ENCODE peak calls at places on chromosomes 7 and 10, in seven cellular contexts. L, Z, V, X, K, U and O are unnamed samples.

GRCh38 chr7:2482725-2483451 is 6.7 kb upstream of the GRIFIN start:
- DNase-seq in K (no peak), L (no peak), U (no peak), Z (no peak), V (no peak), X (no peak), O (no peak)

GRCh38 chr10:83647519-83647918 is 491.8 kb upstream of the GHITM start:
- DNase-seq in U (no peak), Z (no peak), L (no peak), X (no peak), K (no peak), V (no peak), O (no peak)

GRCh38 chr7:112763996-112764395 is 26.2 kb downstream of the TMEM168 start:
- DNase-seq in Z (no peak), K (no peak), U (no peak), L (no peak), X (no peak), V (no peak), O (no peak)

GRCh38 chr10:124383496-124383895 is 35.2 kb downstream of the OAT start:
- DNase-seq in X (no peak), U (no peak), Z (no peak), K (no peak), L (no peak), V (no peak), O (no peak)

GRCh38 chr7:157714166-157715070 is 377.6 kb downstream of the DNAJB6 start:
- DNase-seq in V (no peak), X (no peak), L (no peak), K (no peak), U (no peak), Z (no peak), O (no peak)

GRCh38 chr10:15642095-15642494 is 77.6 kb downstream of the ITGA8 start:
- DNase-seq in K (no peak), Z (no peak), V (no peak), X (no peak), U (no peak), L (no peak), O (no peak)

GRCh38 chr7:88092676-88092999 is 127.2 kb downstream of the SRI start:
- DNase-seq in U (no peak), K (no peak), Z (no peak), V (no peak), X (no peak), L (no peak), O (no peak)

GRCh38 chr10:96814264-96814663 is 17.8 kb upstream of the LCOR start:
- DNase-seq in X (no peak), U (no peak), Z (peak), V (peak), K (no peak), L (no peak), O (no peak)

GRCh38 chr10:77452952-77453564 is 184.6 kb downstream of the KCNMA1 start:
- DNase-seq in Z (no peak), L (no peak), V (no peak), K (no peak), X (no peak), U (no peak), O (no peak)

GRCh38 chr10:77456414-77456813 is 181.2 kb downstream of the KCNMA1 start:
- DNase-seq in V (no peak), Z (no peak), U (no peak), K (no peak), X (peak), L (no peak), O (no peak)

GRCh38 chr10:77458986-77459590 is 178.5 kb downstream of the KCNMA1 start:
- DNase-seq in K (no peak), X (no peak), U (no peak), L (no peak), Z (no peak), V (no peak), O (no peak)

GRCh38 chr10:77457266-77457665 is 180.3 kb downstream of the KCNMA1 start:
- DNase-seq in L (no peak), Z (no peak), V (no peak), X (no peak), U (no peak), K (no peak), O (no peak)

GRCh38 chr10:77455538-77455937 is 182.1 kb downstream of the KCNMA1 start:
- DNase-seq in Z (no peak), V (no peak), X (no peak), U (no peak), L (no peak), K (no peak), O (no peak)
- TF ChIP-seq JUND in Z (no peak), V (no peak), X (no peak), U (no peak), L (no peak), K (no peak), O (no peak)

DNA sequence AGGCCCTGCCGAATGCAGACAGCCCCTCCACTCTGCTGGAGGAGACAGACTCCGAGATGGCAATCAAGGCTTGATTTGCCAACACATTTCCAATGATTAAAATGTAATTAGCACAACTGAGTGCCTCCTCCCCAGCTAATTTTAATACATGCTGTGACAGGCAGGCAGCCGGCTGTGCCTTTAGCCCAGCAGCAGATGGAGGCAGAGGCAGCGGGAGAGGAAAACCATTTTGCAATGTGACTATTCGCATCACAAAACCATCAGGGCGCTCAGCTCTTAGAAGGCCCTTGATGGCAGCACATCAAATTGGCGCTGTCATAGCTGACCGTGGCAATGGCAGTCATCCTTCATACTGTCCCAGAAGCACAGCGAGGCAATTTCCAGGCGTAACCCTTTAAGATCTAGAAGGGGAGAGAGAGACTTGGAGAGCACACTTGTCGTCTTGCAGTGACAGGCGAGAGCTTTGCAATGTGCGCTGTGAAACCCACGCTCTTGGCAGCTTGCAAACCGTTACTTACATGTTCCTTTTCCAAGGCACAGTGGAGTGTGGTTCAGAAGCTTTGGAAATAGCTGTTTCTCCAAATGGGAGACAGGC is 714.8 kb upstream of the GALNT17 start:
- DNase-seq in K (no peak), Z (no peak), X (peak), L (no peak), V (no peak), U (no peak), O (no peak)
- TF ChIP-seq JUND in K (no peak), Z (no peak), X (no peak), L (no peak), V (no peak), U (no peak), O (no peak)

GRCh38 chr10:120184547-120185337 is 272.3 kb upstream of the PLPP4 start:
- DNase-seq in K (no peak), U (no peak), L (no peak), V (no peak), Z (no peak), X (no peak), O (no peak)
- TF ChIP-seq JUND in K (no peak), U (no peak), L (no peak), V (no peak), Z (no peak), X (no peak), O (no peak)

DNA sequence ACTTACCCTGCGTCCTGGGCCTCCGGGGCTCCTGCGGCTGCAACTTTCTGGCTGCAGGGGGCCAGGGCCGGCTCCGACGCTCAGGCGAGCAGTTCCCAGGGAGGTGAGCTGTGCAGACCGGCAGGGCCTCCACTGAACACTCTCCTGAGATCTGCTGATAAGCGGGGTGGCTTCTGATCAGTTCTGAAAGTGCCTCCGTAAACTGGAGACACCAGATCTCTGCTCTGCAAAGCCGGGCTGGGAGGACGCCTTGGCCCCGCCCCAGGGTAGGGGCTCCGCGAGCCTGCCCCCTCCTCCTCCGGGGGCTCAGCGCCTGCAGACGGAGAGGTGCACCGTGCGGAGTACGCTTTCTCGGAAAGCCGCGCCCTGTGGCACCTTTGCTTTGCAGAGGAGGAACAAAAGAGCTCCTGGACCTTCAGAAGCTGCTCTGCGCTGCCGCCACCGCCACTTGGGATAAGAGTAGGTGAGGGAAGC is 141.3 kb upstream of the VKORC1L1 start:
- DNase-seq in U (no peak), X (no peak), L (peak), V (no peak), Z (no peak), K (no peak), O (no peak)
- TF ChIP-seq JUND in U (no peak), X (no peak), L (no peak), V (no peak), Z (no peak), K (no peak), O (no peak)